ENCODE peak calls at places on chromosome 17, in ten cellular contexts. Q is psoas muscle; H is lung; X is cardiac fibroblast; E is CD8-positive, alpha-beta T cell; K is uterus; G is GM20000; L is cardiac muscle cell; N is ovary; D is transverse colon. P is an unnamed sample.

GRCh38 chr17:50148226-50149098 is 2.0 kb downstream of the PPP1R9B start:
- DNase-seq in Q (peak), H (peak), X (peak), E (peak), K (peak), G (peak), L (no peak), N (peak), D (peak), P (no peak)

GRCh38 chr17:47192549-47192948 is 3.5 kb upstream of the CDC27 start:
- DNase-seq in Q (no peak), H (no peak), X (no peak), E (no peak), K (no peak), G (peak), L (no peak), N (no peak), D (no peak), P (no peak)

GRCh38 chr17:56638536-56639177 is 45.2 kb downstream of the NOG start:
- DNase-seq in Q (no peak), H (no peak), X (no peak), E (no peak), K (no peak), G (no peak), L (no peak), N (no peak), D (no peak), P (no peak)

GRCh38 chr17:39235555-39236221 is 9.9 kb upstream of the STAC2 start:
- DNase-seq in Q (no peak), H (no peak), X (peak), E (no peak), K (no peak), G (peak), L (peak), N (no peak), D (peak), P (no peak)

GRCh38 chr17:45976755-45977505 is 22.1 kb upstream of the STH start:
- DNase-seq in Q (peak), H (no peak), X (no peak), E (no peak), K (no peak), G (no peak), L (peak), N (no peak), D (no peak), P (no peak)

GRCh38 chr17:82655038-82655479 is 6.8 kb upstream of the WDR45B start:
- DNase-seq in Q (peak), H (no peak), X (peak), E (no peak), K (no peak), G (no peak), L (no peak), N (peak), D (peak), P (no peak)

GRCh38 chr17:72184805-72185204 is 64.0 kb downstream of the SOX9 start:
- DNase-seq in Q (no peak), H (no peak), X (peak), E (no peak), K (no peak), G (no peak), L (no peak), N (no peak), D (no peak), P (no peak)

GRCh38 chr17:65064452-65065019 is 8.0 kb upstream of the GNA13 start:
- DNase-seq in Q (no peak), H (no peak), X (peak), E (no peak), K (no peak), G (no peak), L (no peak), N (no peak), D (no peak), P (no peak)

GRCh38 chr17:49434821-49435581 is 20.3 kb upstream of the PHB1 start:
- DNase-seq in Q (no peak), H (no peak), X (peak), E (no peak), K (peak), G (peak), L (peak), N (no peak), D (peak), P (no peak)

GRCh38 chr17:48522031-48522593 is 8.7 kb downstream of the HOXB1 start:
- DNase-seq in Q (peak), H (no peak), X (no peak), E (no peak), K (peak), G (no peak), L (peak), N (no peak), D (no peak), P (peak)

GRCh38 chr17:43020789-43021738 is 1.1 kb downstream of the VAT1 start:
- DNase-seq in Q (peak), H (peak), X (peak), E (peak), K (peak), G (peak), L (peak), N (peak), D (peak), P (no peak)

GRCh38 chr17:47701603-47702002 is 7.6 kb downstream of the TBKBP1 start:
- DNase-seq in Q (no peak), H (no peak), X (no peak), E (no peak), K (no peak), G (no peak), L (peak), N (peak), D (no peak), P (no peak)

GRCh38 chr17:81150379-81151038 is 14.8 kb upstream of the PVALEF start:
- DNase-seq in Q (no peak), H (peak), X (peak), E (no peak), K (no peak), G (no peak), L (no peak), N (no peak), D (peak), P (no peak)

GRCh38 chr17:52995127-52995526 is 827.6 kb upstream of the KIF2B start:
- DNase-seq in Q (no peak), H (no peak), X (no peak), E (no peak), K (no peak), G (no peak), L (no peak), N (no peak), D (no peak), P (no peak)

GRCh38 chr17:46003907-46004748 is 5.1 kb downstream of the STH start:
- DNase-seq in Q (peak), H (no peak), X (no peak), E (no peak), K (no peak), G (no peak), L (no peak), N (peak), D (peak), P (no peak)

GRCh38 chr17:10756604-10757003 is 26.8 kb upstream of the TMEM220 start:
- DNase-seq in Q (no peak), H (no peak), X (no peak), E (no peak), K (no peak), G (no peak), L (no peak), N (no peak), D (no peak), P (no peak)

GRCh38 chr17:83099570-83100181 is 20.3 kb downstream of the METRNL start:
- DNase-seq in Q (no peak), H (no peak), X (no peak), E (no peak), K (no peak), G (no peak), L (no peak), N (peak), D (peak), P (peak)

GRCh38 chr17:15262291-15263205 is 2.6 kb downstream of the PMP22 start:
- DNase-seq in Q (peak), H (peak), X (peak), E (no peak), K (peak), G (peak), L (peak), N (peak), D (peak), P (peak)

GRCh38 chr17:48627625-48628510 is 1.7 kb upstream of the HOXB9 start:
- DNase-seq in Q (no peak), H (no peak), X (no peak), E (no peak), K (no peak), G (no peak), L (no peak), N (no peak), D (peak), P (no peak)

GRCh38 chr17:10156579-10157488 is 41.6 kb downstream of the GAS7 start:
- DNase-seq in Q (peak), H (peak), X (no peak), E (no peak), K (no peak), G (peak), L (no peak), N (no peak), D (peak), P (no peak)

GRCh38 chr17:35740216-35740615 is 8.8 kb downstream of the RASL10B start:
- DNase-seq in Q (no peak), H (no peak), X (no peak), E (no peak), K (no peak), G (no peak), L (no peak), N (no peak), D (no peak), P (no peak)

GRCh38 chr17:80008383-80008840 is 27.3 kb downstream of the TBC1D16 start:
- DNase-seq in Q (peak), H (peak), X (peak), E (peak), K (peak), G (peak), L (peak), N (peak), D (peak), P (peak)

GRCh38 chr17:68006797-68007196 is 10.5 kb upstream of the C17orf58 start:
- DNase-seq in Q (no peak), H (no peak), X (no peak), E (no peak), K (no peak), G (no peak), L (no peak), N (no peak), D (no peak), P (no peak)

GRCh38 chr17:59372138-59372751 is 40.8 kb downstream of the YPEL2 start:
- DNase-seq in Q (no peak), H (peak), X (peak), E (no peak), K (peak), G (no peak), L (peak), N (no peak), D (peak), P (no peak)

GRCh38 chr17:71809537-71809936 is 311.3 kb upstream of the SOX9 start:
- DNase-seq in Q (no peak), H (no peak), X (no peak), E (no peak), K (no peak), G (no peak), L (no peak), N (no peak), D (no peak), P (no peak)

GRCh38 chr17:63707151-63707550 is 7.2 kb upstream of the LIMD2 start:
- DNase-seq in Q (no peak), H (no peak), X (no peak), E (peak), K (no peak), G (no peak), L (no peak), N (no peak), D (no peak), P (no peak)

GRCh38 chr17:12896386-12896785 is 107.1 kb downstream of the ARHGAP44 start:
- DNase-seq in Q (no peak), H (no peak), X (no peak), E (no peak), K (no peak), G (no peak), L (no peak), N (no peak), D (no peak), P (no peak)

GRCh38 chr17:31674305-31674704 is 184.7 kb downstream of the COPRS start:
- DNase-seq in Q (no peak), H (no peak), X (peak), E (no peak), K (no peak), G (no peak), L (no peak), N (no peak), D (no peak), P (no peak)

GRCh38 chr17:82872591-82873520 is 33.0 kb upstream of the ZNF750 start:
- DNase-seq in Q (peak), H (no peak), X (no peak), E (no peak), K (no peak), G (peak), L (no peak), N (no peak), D (no peak), P (no peak)

GRCh38 chr17:34117811-34118210 is 137.3 kb upstream of the CCL2 start:
- DNase-seq in Q (no peak), H (no peak), X (no peak), E (no peak), K (no peak), G (no peak), L (no peak), N (no peak), D (no peak), P (no peak)

GRCh38 chr17:46797131-46797530 is 21.4 kb downstream of the WNT3 start:
- DNase-seq in Q (no peak), H (no peak), X (no peak), E (no peak), K (no peak), G (no peak), L (no peak), N (no peak), D (no peak), P (no peak)

GRCh38 chr17:5510776-5511175 is 24.4 kb downstream of the MIS12 start:
- DNase-seq in Q (no peak), H (no peak), X (no peak), E (no peak), K (no peak), G (no peak), L (no peak), N (no peak), D (no peak), P (no peak)

GRCh38 chr17:44499722-44500121 is 3.5 kb downstream of the GPATCH8 start:
- DNase-seq in Q (no peak), H (no peak), X (no peak), E (no peak), K (no peak), G (no peak), L (no peak), N (no peak), D (no peak), P (no peak)

GRCh38 chr17:1484586-1485310 is 7.7 kb downstream of the MYO1C start:
- DNase-seq in Q (peak), H (peak), X (peak), E (no peak), K (peak), G (peak), L (peak), N (peak), D (peak), P (peak)

GRCh38 chr17:74417178-74418045 is 14.5 kb upstream of the GPRC5C start:
- DNase-seq in Q (peak), H (no peak), X (peak), E (no peak), K (no peak), G (peak), L (no peak), N (no peak), D (peak), P (no peak)

GRCh38 chr17:32323046-32323445 is 18.9 kb downstream of the C17orf75 start:
- DNase-seq in Q (no peak), H (no peak), X (no peak), E (no peak), K (no peak), G (no peak), L (no peak), N (no peak), D (no peak), P (no peak)

GRCh38 chr17:56822725-56823124 is 11.0 kb downstream of the C17orf67 start:
- DNase-seq in Q (no peak), H (no peak), X (peak), E (no peak), K (no peak), G (no peak), L (no peak), N (no peak), D (no peak), P (no peak)

GRCh38 chr17:57732062-57732461 is 13.0 kb downstream of the CCDC182 start:
- DNase-seq in Q (no peak), H (no peak), X (no peak), E (no peak), K (no peak), G (no peak), L (no peak), N (peak), D (no peak), P (no peak)

DNA sequence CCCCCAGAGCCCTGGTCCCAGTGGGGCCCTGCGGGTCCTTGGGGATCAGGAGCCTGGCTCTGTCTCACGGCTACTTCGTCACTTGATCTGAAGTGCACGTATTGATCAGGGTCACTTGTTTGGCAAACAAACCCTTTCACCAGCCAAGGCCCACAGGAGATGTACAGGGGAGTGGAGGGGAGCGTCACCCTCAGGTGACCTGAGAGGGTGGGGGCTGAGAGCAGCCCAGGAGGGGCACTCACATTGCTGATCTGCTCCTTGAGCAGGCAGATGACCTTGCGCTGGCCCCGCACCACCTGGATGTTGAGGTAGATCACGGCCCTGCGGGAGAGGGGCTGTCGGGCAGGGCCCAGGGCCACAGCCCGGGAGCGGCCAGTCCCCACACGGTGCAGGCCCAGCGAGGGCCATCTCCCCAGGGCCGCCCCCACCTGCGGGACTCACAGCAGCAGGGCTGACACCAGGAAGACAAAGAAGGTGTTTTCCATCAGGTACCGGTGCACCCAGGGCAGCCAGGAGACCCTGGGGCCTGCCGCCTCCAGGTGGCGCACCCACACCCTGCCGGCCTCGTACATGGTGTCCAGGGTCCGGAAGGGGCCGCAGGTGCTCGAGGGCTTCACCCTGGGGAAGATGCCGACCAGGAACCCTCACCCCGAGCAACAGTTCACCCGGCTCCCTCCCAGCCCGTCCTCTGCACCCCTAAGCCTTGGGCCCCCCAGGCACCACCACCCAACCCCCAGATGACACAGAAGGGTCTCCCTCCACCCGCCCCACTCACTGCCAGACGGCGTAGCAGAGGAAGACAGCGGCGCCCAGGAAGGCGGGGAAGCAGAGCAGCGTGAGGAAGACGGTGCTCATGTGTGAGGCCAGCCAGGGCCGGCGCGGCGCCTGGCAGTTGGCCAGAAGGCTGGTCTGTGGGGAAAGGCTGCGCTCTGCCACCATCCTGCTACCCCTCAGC is 11.3 kb downstream of the TMC6 start:
- DNase-seq in Q (peak), H (no peak), X (no peak), E (peak), K (no peak), G (peak), L (peak), N (no peak), D (peak), P (no peak)
- TF ChIP-seq CTCF in Q (peak), H (no peak), X (peak), E (no peak), K (no peak), G (peak), L (peak), N (no peak), D (peak), P (no peak)

DNA sequence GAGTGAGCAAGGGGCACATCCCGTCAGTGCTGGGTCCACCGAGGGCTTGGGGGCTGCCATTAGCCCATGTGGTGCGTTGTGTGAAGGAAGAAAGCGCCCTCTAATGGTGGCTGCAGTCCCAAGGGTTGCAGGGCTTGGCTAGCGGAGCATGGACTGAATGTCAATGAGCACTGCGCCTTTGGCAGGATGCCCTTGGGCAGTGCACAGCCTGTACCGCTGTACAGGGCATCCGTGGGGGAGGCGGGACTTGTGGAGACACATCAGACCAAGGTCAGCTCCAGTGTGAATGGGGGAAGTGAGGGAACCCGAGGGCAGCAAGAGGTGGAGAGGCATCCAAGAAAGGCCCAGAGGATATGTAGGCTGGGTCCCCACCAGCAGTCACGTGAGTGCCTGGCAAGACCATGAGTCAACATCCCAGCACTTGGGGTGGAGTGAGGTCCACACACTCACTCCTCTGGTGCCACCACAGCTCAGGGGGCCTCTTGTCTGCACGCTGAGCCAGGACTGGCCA is 75.5 kb upstream of the MED9 start:
- DNase-seq in Q (peak), H (no peak), X (peak), E (no peak), K (no peak), G (no peak), L (no peak), N (no peak), D (no peak), P (no peak)
- TF ChIP-seq CTCF in Q (no peak), H (no peak), X (peak), E (no peak), K (no peak), G (no peak), L (peak), N (no peak), D (no peak), P (no peak)

GRCh38 chr17:36837616-36838272 is 99.5 kb upstream of the LHX1 start:
- DNase-seq in Q (no peak), H (no peak), X (no peak), E (no peak), K (no peak), G (no peak), L (no peak), N (no peak), D (no peak), P (no peak)
- TF ChIP-seq CTCF in Q (no peak), H (no peak), X (no peak), E (no peak), K (no peak), G (no peak), L (no peak), N (no peak), D (no peak), P (no peak)

GRCh38 chr17:61047517-61047916 is 352.1 kb upstream of the TBX2 start:
- DNase-seq in Q (no peak), H (no peak), X (no peak), E (no peak), K (no peak), G (no peak), L (no peak), N (no peak), D (no peak), P (no peak)
- TF ChIP-seq CTCF in Q (no peak), H (no peak), X (no peak), E (no peak), K (no peak), G (no peak), L (no peak), N (no peak), D (no peak), P (no peak)

GRCh38 chr17:19574956-19575355 is 41.3 kb downstream of the SLC47A1 start:
- DNase-seq in Q (no peak), H (no peak), X (no peak), E (no peak), K (no peak), G (no peak), L (no peak), N (no peak), D (no peak), P (no peak)

GRCh38 chr17:19579867-19580565 is 46.4 kb downstream of the SLC47A1 start:
- DNase-seq in Q (peak), H (no peak), X (peak), E (no peak), K (peak), G (no peak), L (peak), N (peak), D (no peak), P (no peak)

GRCh38 chr17:19583871-19584270 is 50.2 kb downstream of the SLC47A1 start:
- DNase-seq in Q (no peak), H (no peak), X (no peak), E (no peak), K (no peak), G (no peak), L (no peak), N (no peak), D (no peak), P (no peak)

GRCh38 chr17:19579192-19579668 is 45.6 kb downstream of the SLC47A1 start:
- DNase-seq in Q (no peak), H (no peak), X (no peak), E (no peak), K (peak), G (no peak), L (peak), N (peak), D (no peak), P (no peak)

DNA sequence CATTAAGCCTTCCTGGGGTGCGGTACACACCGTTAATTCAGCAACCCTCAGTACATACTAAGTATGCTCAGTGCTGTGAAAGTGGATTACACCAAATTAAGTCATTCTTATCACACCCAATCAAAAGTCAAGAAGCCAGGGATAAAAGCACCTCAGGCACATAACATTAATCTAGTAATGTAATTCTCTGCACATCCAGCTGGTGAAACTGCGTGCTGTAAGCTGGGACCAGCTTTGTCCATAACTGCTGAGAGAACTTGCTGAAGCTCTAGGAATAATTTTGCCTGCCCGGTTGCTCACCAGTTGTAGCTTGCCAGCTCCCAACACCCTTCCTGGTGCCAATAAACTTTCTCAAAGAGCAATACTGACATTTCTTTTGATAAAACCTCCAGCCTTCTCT is 44.9 kb downstream of the SLC47A1 start:
- DNase-seq in Q (no peak), H (no peak), X (no peak), E (no peak), K (no peak), G (no peak), L (no peak), N (no peak), D (no peak), P (no peak)
- TF ChIP-seq CTCF in Q (no peak), H (no peak), X (no peak), E (no peak), K (no peak), G (no peak), L (no peak), N (no peak), D (no peak), P (no peak)